ENCODE peak calls at places on chromosome 6, in five cellular contexts. D is stomach; U is CD8-positive, alpha-beta T cell; F is kidney; Y is GM13976. K is an unnamed sample.

GRCh38 chr6:121590438-121590837 is 155.0 kb downstream of the GJA1 start:
- DNase-seq in Y (no peak), D (no peak), F (no peak), U (no peak), K (no peak)

GRCh38 chr6:149545754-149546471 is at the start of gene PPIL4:
- DNase-seq in U (peak), D (peak), Y (peak), F (peak), K (peak)

GRCh38 chr6:20402181-20403079 is 751 bp downstream of the E2F3 start:
- DNase-seq in U (peak), F (peak), D (peak), Y (peak), K (no peak)

GRCh38 chr6:9204171-9204570 is 768.8 kb upstream of the SLC35B3 start:
- DNase-seq in U (no peak), Y (no peak), F (no peak), D (no peak), K (no peak)

GRCh38 chr6:170098428-170099170 is 192.3 kb downstream of the DLL1 start:
- DNase-seq in Y (no peak), F (peak), D (peak), U (no peak), K (no peak)

GRCh38 chr6:161545741-161546140 is 271.9 kb upstream of the AGPAT4 start:
- DNase-seq in U (no peak), D (no peak), F (no peak), Y (no peak), K (no peak)

GRCh38 chr6:90184334-90185298 is 112.0 kb downstream of the BACH2 start:
- DNase-seq in U (no peak), Y (no peak), D (peak), F (no peak), K (no peak)

GRCh38 chr6:35477551-35478179 is 9.5 kb downstream of the RPL10A start:
- DNase-seq in Y (no peak), D (no peak), U (no peak), F (no peak), K (no peak)

GRCh38 chr6:155132617-155133016 is 131.2 kb upstream of the CLDN20 start:
- DNase-seq in D (no peak), Y (no peak), F (no peak), U (no peak), K (no peak)

GRCh38 chr6:130796313-130796905 is 30.8 kb upstream of the SMLR1 start:
- DNase-seq in Y (no peak), F (no peak), D (no peak), U (no peak), K (no peak)

GRCh38 chr6:134446228-134446848 is 128.4 kb upstream of the SGK1 start:
- DNase-seq in U (no peak), F (no peak), Y (no peak), D (no peak), K (no peak)
- TF ChIP-seq CTCF in U (no peak), F (no peak), Y (no peak), D (no peak), K (no peak)

GRCh38 chr6:109284675-109285074 is 97.6 kb downstream of the CD164 start:
- DNase-seq in Y (no peak), U (no peak), D (no peak), F (no peak), K (no peak)
- TF ChIP-seq CTCF in Y (no peak), U (no peak), D (no peak), F (no peak), K (no peak)

GRCh38 chr6:36977470-36977941 is 8.5 kb downstream of the MTCH1 start:
- DNase-seq in D (no peak), U (no peak), F (no peak), Y (peak), K (peak)
- TF ChIP-seq CTCF in D (no peak), U (peak), F (no peak), Y (peak), K (peak)

DNA sequence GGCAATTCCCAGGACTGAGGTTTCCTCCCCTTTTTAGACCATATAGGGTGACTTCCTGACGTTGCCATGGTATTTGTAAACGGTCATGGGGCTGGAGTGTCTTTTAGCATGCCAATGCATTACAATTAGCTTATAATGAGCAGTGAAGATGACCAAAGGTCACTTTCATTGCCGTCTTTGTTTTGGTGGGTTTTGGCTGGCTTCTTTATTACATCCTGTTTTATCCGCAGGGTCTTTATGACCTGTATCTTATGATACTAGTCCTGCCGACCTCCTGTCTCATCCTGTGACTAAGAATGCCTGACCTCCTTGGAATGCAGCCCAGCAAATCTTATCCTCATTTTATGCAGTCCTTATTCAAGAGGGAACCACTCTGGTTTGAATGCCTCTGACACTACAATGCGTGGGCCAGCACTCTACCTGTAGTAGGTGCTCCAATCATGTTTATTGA is 190.1 kb downstream of the KCNQ5 start:
- DNase-seq in Y (no peak), D (no peak), U (no peak), F (no peak), K (no peak)
- TF ChIP-seq CTCF in Y (no peak), D (no peak), U (no peak), F (no peak), K (no peak)

DNA sequence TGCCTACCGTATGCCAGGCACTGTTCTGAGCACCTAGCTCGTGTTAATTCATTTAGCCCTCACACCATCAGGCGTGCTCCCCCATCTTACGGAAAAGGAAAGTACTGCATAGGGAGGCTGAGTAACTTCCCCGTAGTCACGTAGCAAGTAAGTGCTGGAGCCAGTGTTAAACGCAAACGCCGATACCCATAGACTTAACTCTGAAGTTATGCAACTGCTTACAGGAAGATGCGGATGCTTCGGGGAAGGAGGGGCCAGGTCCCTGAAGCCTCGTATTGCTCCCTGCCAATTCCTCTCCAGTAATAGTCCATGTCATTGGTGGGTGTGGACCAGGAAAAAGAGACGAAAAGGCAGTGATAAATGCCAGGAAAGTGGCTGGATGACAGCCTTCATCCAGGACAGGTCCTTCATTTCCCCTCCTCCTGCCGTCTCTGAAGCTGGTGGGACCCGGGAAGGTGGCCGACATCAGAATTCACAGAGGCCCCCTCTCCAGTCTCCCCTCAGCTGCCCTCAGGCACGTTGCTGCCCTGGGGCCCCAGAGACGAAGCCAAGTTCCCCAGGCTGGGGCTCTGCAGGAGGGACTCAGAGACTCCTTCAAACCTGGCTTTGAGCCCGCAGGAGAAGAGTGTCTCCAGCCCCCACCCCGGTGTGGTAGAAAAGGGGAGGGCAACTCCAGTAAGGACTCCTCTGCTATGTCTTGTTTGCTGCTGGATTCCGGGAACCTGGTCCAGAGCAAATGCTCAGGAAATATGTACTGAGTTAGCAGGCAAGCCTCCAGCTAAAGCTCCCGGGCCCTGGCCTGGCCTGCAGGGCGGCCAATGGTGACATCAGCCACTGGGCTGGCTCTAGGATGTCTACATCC is 37.7 kb downstream of the RAB44 start:
- DNase-seq in Y (peak), D (peak), U (no peak), F (peak), K (no peak)
- TF ChIP-seq CTCF in Y (no peak), D (no peak), U (no peak), F (peak), K (no peak)

GRCh38 chr6:166989427-166990034 is 9.7 kb upstream of the CEP43 start:
- DNase-seq in F (no peak), U (no peak), Y (no peak), D (no peak), K (peak)

GRCh38 chr6:166988674-166989201 is 10.5 kb upstream of the CEP43 start:
- DNase-seq in Y (no peak), F (no peak), U (no peak), D (no peak), K (no peak)

GRCh38 chr6:166987448-166987847 is 11.7 kb upstream of the CEP43 start:
- DNase-seq in F (no peak), Y (no peak), U (no peak), D (no peak), K (no peak)

DNA sequence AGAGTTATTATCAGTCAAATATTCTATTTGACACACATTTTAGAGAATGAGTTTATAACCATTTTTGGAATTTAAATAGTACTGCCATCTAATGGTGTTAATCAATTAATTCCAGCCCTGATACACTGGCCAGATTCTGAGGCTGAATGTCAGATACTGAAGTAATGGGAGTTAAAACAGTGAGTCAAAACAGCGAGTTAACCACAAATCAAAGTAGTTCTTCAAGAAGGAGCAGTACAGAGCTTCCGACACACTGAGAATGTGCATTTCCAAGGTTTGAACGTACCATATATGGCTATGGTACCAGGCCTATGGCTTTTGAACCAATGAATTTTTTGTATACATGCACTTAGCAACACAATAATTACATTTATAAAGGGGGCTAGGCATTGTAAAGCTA is 11.3 kb upstream of the CEP43 start:
- DNase-seq in D (no peak), Y (no peak), U (no peak), F (no peak), K (no peak)
- TF ChIP-seq CTCF in D (no peak), Y (no peak), U (no peak), F (no peak), K (peak)

GRCh38 chr6:815348-815738 is 122.4 kb upstream of the EXOC2 start:
- DNase-seq in Y (no peak), F (no peak), D (no peak), U (no peak), K (no peak)
- TF ChIP-seq CTCF in Y (no peak), F (no peak), D (no peak), U (no peak), K (no peak)

DNA sequence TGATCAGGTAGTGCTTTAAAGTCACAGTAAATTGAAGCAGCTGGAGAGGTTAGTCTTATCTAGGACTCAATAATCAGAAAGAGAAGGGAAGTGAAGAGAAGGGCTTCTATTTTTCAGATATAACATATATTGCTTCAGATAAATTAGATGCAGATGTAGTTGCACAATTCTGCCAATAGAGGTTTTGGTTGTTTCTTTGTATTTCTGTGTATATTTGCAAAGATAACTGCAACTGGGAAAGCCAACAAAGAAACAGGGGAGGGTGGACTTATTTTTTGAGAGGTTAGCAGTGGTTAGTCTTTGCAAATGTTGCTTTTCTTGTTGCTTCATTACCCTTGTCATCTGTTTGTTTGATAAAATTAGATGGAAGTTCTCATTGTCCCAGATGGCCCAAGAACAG is 106.6 kb downstream of the ADGRG6 start:
- DNase-seq in U (no peak), Y (no peak), F (no peak), D (no peak), K (no peak)
- TF ChIP-seq CTCF in U (no peak), Y (no peak), F (no peak), D (no peak), K (no peak)